ENCODE peak calls at places on chromosomes 5 and 9, in eight cellular contexts. One of them, this sample, is unnamed.

GRCh38 chr5:109411627-109412026 is 1.9 kb upstream of the PJA2 start:
- DNase-seq in MV-4-11: peak; percentile 79
- DNase-seq in AG08395: peak; percentile 74
- DNase-seq in activated CD4-positive, CD25-positive, alpha-beta regulatory T cell: no peak
- DNase-seq in Calu3: no peak
- DNase-seq in fibroblast of mammary gland: peak; percentile 97
- DNase-seq in NCI-H1092: no peak
- DNase-seq in stimulated activated CD8-positive, alpha-beta memory T cell treated with anti-CD3 and anti-CD28 coated beads, Interleukin-15, amount 100 ng/mL, for 1 hour: no peak
- DNase-seq in this sample: no peak

GRCh38 chr5:39517800-39518199 is 93.0 kb upstream of the DAB2 start:
- DNase-seq in MV-4-11: no peak
- DNase-seq in AG08395: peak; percentile 87
- DNase-seq in activated CD4-positive, CD25-positive, alpha-beta regulatory T cell: no peak
- DNase-seq in Calu3: no peak
- DNase-seq in fibroblast of mammary gland: peak; percentile 88
- DNase-seq in NCI-H1092: no peak
- DNase-seq in stimulated activated CD8-positive, alpha-beta memory T cell treated with anti-CD3 and anti-CD28 coated beads, Interleukin-15, amount 100 ng/mL, for 1 hour: no peak
- DNase-seq in this sample: no peak

GRCh38 chr5:122415481-122416120 is 103.6 kb downstream of the SNCAIP start:
- DNase-seq in MV-4-11: peak; percentile 50
- DNase-seq in AG08395: peak; percentile 74
- DNase-seq in activated CD4-positive, CD25-positive, alpha-beta regulatory T cell: no peak
- DNase-seq in Calu3: peak; percentile 63
- DNase-seq in fibroblast of mammary gland: peak; percentile 70
- DNase-seq in NCI-H1092: peak; percentile 52
- DNase-seq in stimulated activated CD8-positive, alpha-beta memory T cell treated with anti-CD3 and anti-CD28 coated beads, Interleukin-15, amount 100 ng/mL, for 1 hour: no peak
- DNase-seq in this sample: peak; percentile 63

GRCh38 chr5:150567031-150567680 is 59.2 kb downstream of the NDST1 start:
- DNase-seq in MV-4-11: peak; percentile 86
- DNase-seq in AG08395: peak; percentile 72
- DNase-seq in activated CD4-positive, CD25-positive, alpha-beta regulatory T cell: no peak
- DNase-seq in Calu3: no peak
- DNase-seq in fibroblast of mammary gland: peak; percentile 88
- DNase-seq in NCI-H1092: no peak
- DNase-seq in stimulated activated CD8-positive, alpha-beta memory T cell treated with anti-CD3 and anti-CD28 coated beads, Interleukin-15, amount 100 ng/mL, for 1 hour: no peak
- DNase-seq in this sample: no peak

GRCh38 chr9:36193049-36193448 is 2.3 kb downstream of the CLTA start:
- DNase-seq in MV-4-11: no peak
- DNase-seq in AG08395: no peak
- DNase-seq in activated CD4-positive, CD25-positive, alpha-beta regulatory T cell: no peak
- DNase-seq in Calu3: no peak
- DNase-seq in fibroblast of mammary gland: no peak
- DNase-seq in NCI-H1092: no peak
- DNase-seq in stimulated activated CD8-positive, alpha-beta memory T cell treated with anti-CD3 and anti-CD28 coated beads, Interleukin-15, amount 100 ng/mL, for 1 hour: no peak
- DNase-seq in this sample: no peak

GRCh38 chr5:177538876-177539275 is 15.5 kb downstream of the FAM193B start:
- DNase-seq in MV-4-11: no peak
- DNase-seq in AG08395: no peak
- DNase-seq in activated CD4-positive, CD25-positive, alpha-beta regulatory T cell: no peak
- DNase-seq in Calu3: no peak
- DNase-seq in fibroblast of mammary gland: no peak
- DNase-seq in NCI-H1092: no peak
- DNase-seq in stimulated activated CD8-positive, alpha-beta memory T cell treated with anti-CD3 and anti-CD28 coated beads, Interleukin-15, amount 100 ng/mL, for 1 hour: no peak
- DNase-seq in this sample: no peak

GRCh38 chr5:41112486-41113455 is 41.6 kb upstream of the MROH2B start:
- DNase-seq in MV-4-11: no peak
- DNase-seq in AG08395: no peak
- DNase-seq in activated CD4-positive, CD25-positive, alpha-beta regulatory T cell: no peak
- DNase-seq in Calu3: no peak
- DNase-seq in fibroblast of mammary gland: peak; percentile 85
- DNase-seq in NCI-H1092: no peak
- DNase-seq in stimulated activated CD8-positive, alpha-beta memory T cell treated with anti-CD3 and anti-CD28 coated beads, Interleukin-15, amount 100 ng/mL, for 1 hour: no peak
- DNase-seq in this sample: no peak

GRCh38 chr9:4828776-4829175 is 36.0 kb downstream of the RCL1 start:
- DNase-seq in MV-4-11: peak; percentile 14
- DNase-seq in AG08395: peak; percentile 10
- DNase-seq in activated CD4-positive, CD25-positive, alpha-beta regulatory T cell: no peak
- DNase-seq in Calu3: no peak
- DNase-seq in fibroblast of mammary gland: peak; percentile 67
- DNase-seq in NCI-H1092: no peak
- DNase-seq in stimulated activated CD8-positive, alpha-beta memory T cell treated with anti-CD3 and anti-CD28 coated beads, Interleukin-15, amount 100 ng/mL, for 1 hour: no peak
- DNase-seq in this sample: no peak

GRCh38 chr9:106799146-106799545 is 63.8 kb upstream of the ZNF462 start:
- DNase-seq in MV-4-11: no peak
- DNase-seq in AG08395: peak; percentile 82
- DNase-seq in activated CD4-positive, CD25-positive, alpha-beta regulatory T cell: no peak
- DNase-seq in Calu3: no peak
- DNase-seq in fibroblast of mammary gland: peak; percentile 88
- DNase-seq in NCI-H1092: no peak
- DNase-seq in stimulated activated CD8-positive, alpha-beta memory T cell treated with anti-CD3 and anti-CD28 coated beads, Interleukin-15, amount 100 ng/mL, for 1 hour: no peak
- DNase-seq in this sample: no peak

GRCh38 chr5:15566306-15566705 is 66.3 kb downstream of the FBXL7 start:
- DNase-seq in MV-4-11: no peak
- DNase-seq in AG08395: peak; percentile 48
- DNase-seq in activated CD4-positive, CD25-positive, alpha-beta regulatory T cell: no peak
- DNase-seq in Calu3: no peak
- DNase-seq in fibroblast of mammary gland: peak; percentile 44
- DNase-seq in NCI-H1092: no peak
- DNase-seq in stimulated activated CD8-positive, alpha-beta memory T cell treated with anti-CD3 and anti-CD28 coated beads, Interleukin-15, amount 100 ng/mL, for 1 hour: no peak
- DNase-seq in this sample: no peak

GRCh38 chr5:115069087-115069968 is 100.4 kb downstream of the TRIM36 start:
- DNase-seq in MV-4-11: peak; percentile 43
- DNase-seq in AG08395: peak; percentile 45
- DNase-seq in activated CD4-positive, CD25-positive, alpha-beta regulatory T cell: no peak
- DNase-seq in Calu3: peak; percentile 51
- DNase-seq in fibroblast of mammary gland: peak; percentile 53
- DNase-seq in NCI-H1092: no peak
- DNase-seq in stimulated activated CD8-positive, alpha-beta memory T cell treated with anti-CD3 and anti-CD28 coated beads, Interleukin-15, amount 100 ng/mL, for 1 hour: no peak
- DNase-seq in this sample: peak; percentile 37

GRCh38 chr5:53476531-53477480 is 3.6 kb upstream of the FST start:
- DNase-seq in MV-4-11: no peak
- DNase-seq in AG08395: no peak
- DNase-seq in activated CD4-positive, CD25-positive, alpha-beta regulatory T cell: no peak
- DNase-seq in Calu3: peak; percentile 11
- DNase-seq in fibroblast of mammary gland: no peak
- DNase-seq in NCI-H1092: no peak
- DNase-seq in stimulated activated CD8-positive, alpha-beta memory T cell treated with anti-CD3 and anti-CD28 coated beads, Interleukin-15, amount 100 ng/mL, for 1 hour: no peak
- DNase-seq in this sample: no peak

GRCh38 chr9:136960212-136960937 is 8.3 kb downstream of the LCN12 start:
- DNase-seq in MV-4-11: no peak
- DNase-seq in AG08395: no peak
- DNase-seq in activated CD4-positive, CD25-positive, alpha-beta regulatory T cell: no peak
- DNase-seq in Calu3: no peak
- DNase-seq in fibroblast of mammary gland: no peak
- DNase-seq in NCI-H1092: no peak
- DNase-seq in stimulated activated CD8-positive, alpha-beta memory T cell treated with anti-CD3 and anti-CD28 coated beads, Interleukin-15, amount 100 ng/mL, for 1 hour: no peak
- DNase-seq in this sample: no peak

GRCh38 chr5:90606539-90606938 is 47.9 kb downstream of the ADGRV1 start:
- DNase-seq in MV-4-11: no peak
- DNase-seq in AG08395: no peak
- DNase-seq in activated CD4-positive, CD25-positive, alpha-beta regulatory T cell: no peak
- DNase-seq in Calu3: peak; percentile 7
- DNase-seq in fibroblast of mammary gland: peak; percentile 6
- DNase-seq in NCI-H1092: no peak
- DNase-seq in stimulated activated CD8-positive, alpha-beta memory T cell treated with anti-CD3 and anti-CD28 coated beads, Interleukin-15, amount 100 ng/mL, for 1 hour: no peak
- DNase-seq in this sample: no peak

GRCh38 chr5:36367524-36367923 is 65.8 kb upstream of the RANBP3L start:
- DNase-seq in MV-4-11: no peak
- DNase-seq in AG08395: peak; percentile 75
- DNase-seq in activated CD4-positive, CD25-positive, alpha-beta regulatory T cell: no peak
- DNase-seq in Calu3: no peak
- DNase-seq in fibroblast of mammary gland: peak; percentile 43
- DNase-seq in NCI-H1092: no peak
- DNase-seq in stimulated activated CD8-positive, alpha-beta memory T cell treated with anti-CD3 and anti-CD28 coated beads, Interleukin-15, amount 100 ng/mL, for 1 hour: no peak
- DNase-seq in this sample: no peak

GRCh38 chr5:10559883-10560282 is 4.0 kb upstream of the ANKRD33B start:
- DNase-seq in MV-4-11: no peak
- DNase-seq in AG08395: no peak
- DNase-seq in activated CD4-positive, CD25-positive, alpha-beta regulatory T cell: no peak
- DNase-seq in Calu3: no peak
- DNase-seq in fibroblast of mammary gland: no peak
- DNase-seq in NCI-H1092: no peak
- DNase-seq in stimulated activated CD8-positive, alpha-beta memory T cell treated with anti-CD3 and anti-CD28 coated beads, Interleukin-15, amount 100 ng/mL, for 1 hour: no peak
- DNase-seq in this sample: no peak

GRCh38 chr9:98158071-98158791 is 34.2 kb downstream of the CORO2A start:
- DNase-seq in MV-4-11: no peak
- DNase-seq in AG08395: no peak
- DNase-seq in activated CD4-positive, CD25-positive, alpha-beta regulatory T cell: no peak
- DNase-seq in Calu3: peak; percentile 23
- DNase-seq in fibroblast of mammary gland: no peak
- DNase-seq in NCI-H1092: peak; percentile 88
- DNase-seq in stimulated activated CD8-positive, alpha-beta memory T cell treated with anti-CD3 and anti-CD28 coated beads, Interleukin-15, amount 100 ng/mL, for 1 hour: no peak
- DNase-seq in this sample: no peak

GRCh38 chr5:132267931-132268501 is 10.5 kb downstream of the PDLIM4 start:
- DNase-seq in MV-4-11: no peak
- DNase-seq in AG08395: no peak
- DNase-seq in activated CD4-positive, CD25-positive, alpha-beta regulatory T cell: no peak
- DNase-seq in Calu3: no peak
- DNase-seq in fibroblast of mammary gland: no peak
- DNase-seq in NCI-H1092: no peak
- DNase-seq in stimulated activated CD8-positive, alpha-beta memory T cell treated with anti-CD3 and anti-CD28 coated beads, Interleukin-15, amount 100 ng/mL, for 1 hour: no peak
- DNase-seq in this sample: no peak

GRCh38 chr5:3778000-3778570 is 182.5 kb downstream of the IRX1 start:
- DNase-seq in MV-4-11: no peak
- DNase-seq in AG08395: no peak
- DNase-seq in activated CD4-positive, CD25-positive, alpha-beta regulatory T cell: no peak
- DNase-seq in Calu3: no peak
- DNase-seq in fibroblast of mammary gland: no peak
- DNase-seq in NCI-H1092: no peak
- DNase-seq in stimulated activated CD8-positive, alpha-beta memory T cell treated with anti-CD3 and anti-CD28 coated beads, Interleukin-15, amount 100 ng/mL, for 1 hour: no peak
- DNase-seq in this sample: no peak

GRCh38 chr5:173317852-173318251 is 10.4 kb downstream of the STC2 start:
- DNase-seq in MV-4-11: no peak
- DNase-seq in AG08395: no peak
- DNase-seq in activated CD4-positive, CD25-positive, alpha-beta regulatory T cell: no peak
- DNase-seq in Calu3: no peak
- DNase-seq in fibroblast of mammary gland: no peak
- DNase-seq in NCI-H1092: no peak
- DNase-seq in stimulated activated CD8-positive, alpha-beta memory T cell treated with anti-CD3 and anti-CD28 coated beads, Interleukin-15, amount 100 ng/mL, for 1 hour: no peak
- DNase-seq in this sample: no peak

GRCh38 chr5:76522103-76522942 is 100.9 kb downstream of the F2RL2 start:
- DNase-seq in MV-4-11: no peak
- DNase-seq in AG08395: no peak
- DNase-seq in activated CD4-positive, CD25-positive, alpha-beta regulatory T cell: no peak
- DNase-seq in Calu3: no peak
- DNase-seq in fibroblast of mammary gland: no peak
- DNase-seq in NCI-H1092: no peak
- DNase-seq in stimulated activated CD8-positive, alpha-beta memory T cell treated with anti-CD3 and anti-CD28 coated beads, Interleukin-15, amount 100 ng/mL, for 1 hour: no peak
- DNase-seq in this sample: no peak

GRCh38 chr5:150181766-150182545 is 7.9 kb upstream of the SLC6A7 start:
- DNase-seq in MV-4-11: no peak
- DNase-seq in AG08395: no peak
- DNase-seq in activated CD4-positive, CD25-positive, alpha-beta regulatory T cell: no peak
- DNase-seq in Calu3: no peak
- DNase-seq in fibroblast of mammary gland: no peak
- DNase-seq in NCI-H1092: no peak
- DNase-seq in stimulated activated CD8-positive, alpha-beta memory T cell treated with anti-CD3 and anti-CD28 coated beads, Interleukin-15, amount 100 ng/mL, for 1 hour: no peak
- DNase-seq in this sample: no peak

GRCh38 chr9:136418182-136419091 is 8.0 kb downstream of the PMPCA start:
- DNase-seq in MV-4-11: no peak
- DNase-seq in AG08395: no peak
- DNase-seq in activated CD4-positive, CD25-positive, alpha-beta regulatory T cell: no peak
- DNase-seq in Calu3: no peak
- DNase-seq in fibroblast of mammary gland: no peak
- DNase-seq in NCI-H1092: no peak
- DNase-seq in stimulated activated CD8-positive, alpha-beta memory T cell treated with anti-CD3 and anti-CD28 coated beads, Interleukin-15, amount 100 ng/mL, for 1 hour: no peak
- DNase-seq in this sample: no peak

GRCh38 chr5:154740483-154740882 is 14.7 kb upstream of the LARP1 start:
- DNase-seq in MV-4-11: no peak
- DNase-seq in AG08395: peak; percentile 56
- DNase-seq in activated CD4-positive, CD25-positive, alpha-beta regulatory T cell: no peak
- DNase-seq in Calu3: no peak
- DNase-seq in fibroblast of mammary gland: peak; percentile 73
- DNase-seq in NCI-H1092: no peak
- DNase-seq in stimulated activated CD8-positive, alpha-beta memory T cell treated with anti-CD3 and anti-CD28 coated beads, Interleukin-15, amount 100 ng/mL, for 1 hour: no peak
- DNase-seq in this sample: no peak

GRCh38 chr5:123303802-123304201 is 119.4 kb downstream of the CEP120 start:
- DNase-seq in MV-4-11: no peak
- DNase-seq in AG08395: no peak
- DNase-seq in activated CD4-positive, CD25-positive, alpha-beta regulatory T cell: no peak
- DNase-seq in Calu3: no peak
- DNase-seq in fibroblast of mammary gland: no peak
- DNase-seq in NCI-H1092: no peak
- DNase-seq in stimulated activated CD8-positive, alpha-beta memory T cell treated with anti-CD3 and anti-CD28 coated beads, Interleukin-15, amount 100 ng/mL, for 1 hour: no peak
- DNase-seq in this sample: no peak

GRCh38 chr9:121372563-121373400 is 2.7 kb upstream of the STOM start:
- DNase-seq in MV-4-11: no peak
- DNase-seq in AG08395: no peak
- DNase-seq in activated CD4-positive, CD25-positive, alpha-beta regulatory T cell: no peak
- DNase-seq in Calu3: no peak
- DNase-seq in fibroblast of mammary gland: peak; percentile 80
- DNase-seq in NCI-H1092: no peak
- DNase-seq in stimulated activated CD8-positive, alpha-beta memory T cell treated with anti-CD3 and anti-CD28 coated beads, Interleukin-15, amount 100 ng/mL, for 1 hour: no peak
- DNase-seq in this sample: no peak

This sample was measured in NCI-H1105 treated with DMSO at 0.1 percent for 48 hours.